ENCODE peak calls at places on chromosome 20, in eight cellular contexts. T, I, C, X, M, H, Q and D are unnamed samples.

GRCh38 chr20:38412877-38413577 is 22.1 kb downstream of the SNHG17 start:
- DNase-seq in T (no peak), I (peak; percentile 12), C (no peak), X (peak; percentile 74), M (no peak), H (peak; percentile 85), Q (no peak), D (no peak)

GRCh38 chr20:24832518-24832917 is 116.6 kb upstream of the CST7 start:
- DNase-seq in T (no peak), I (no peak), C (no peak), X (no peak), M (no peak), H (no peak), Q (no peak), D (no peak)

GRCh38 chr20:50496773-50497375 is 13.3 kb upstream of the PTPN1 start:
- DNase-seq in T (no peak), I (no peak), C (no peak), X (no peak), M (no peak), H (no peak), Q (no peak), D (peak; percentile 51)

GRCh38 chr20:43962518-43962917 is 47.9 kb downstream of the TOX2 start:
- DNase-seq in T (no peak), I (no peak), C (no peak), X (no peak), M (no peak), H (no peak), Q (no peak), D (no peak)

GRCh38 chr20:52340036-52340634 is 148.6 kb upstream of the ZFP64 start:
- DNase-seq in T (no peak), I (no peak), C (no peak), X (peak; percentile 1), M (no peak), H (no peak), Q (peak; percentile 49), D (peak; percentile 58)

GRCh38 chr20:5923493-5923892 is 26.8 kb downstream of the TRMT6 start:
- DNase-seq in T (no peak), I (no peak), C (no peak), X (no peak), M (no peak), H (no peak), Q (no peak), D (no peak)

GRCh38 chr20:8757146-8757545 is 311.7 kb upstream of the PLCB4 start:
- DNase-seq in T (no peak), I (no peak), C (no peak), X (peak; percentile 97), M (no peak), H (no peak), Q (no peak), D (peak; percentile 97)

GRCh38 chr20:36575066-36575743 is 1.8 kb downstream of the TGIF2 start:
- DNase-seq in T (peak; percentile 67), I (peak; percentile 34), C (peak; percentile 31), X (peak; percentile 40), M (no peak), H (peak; percentile 51), Q (peak; percentile 84), D (peak; percentile 77)

GRCh38 chr20:19964289-19965263 is 52.6 kb upstream of the NAA20 start:
- DNase-seq in T (peak; percentile 54), I (no peak), C (peak; percentile 7), X (peak; percentile 97), M (no peak), H (no peak), Q (peak; percentile 81), D (peak; percentile 96)

GRCh38 chr20:4681971-4682370 is 39.7 kb upstream of the PRND start:
- DNase-seq in T (no peak), I (no peak), C (no peak), X (peak; percentile 85), M (no peak), H (no peak), Q (no peak), D (peak; percentile 73)

GRCh38 chr20:19317240-19318069 is 105.0 kb downstream of the SLC24A3 start:
- DNase-seq in T (no peak), I (no peak), C (no peak), X (no peak), M (no peak), H (no peak), Q (no peak), D (peak; percentile 75)

GRCh38 chr20:18414140-18414539 is 52.7 kb downstream of the DZANK1 start:
- DNase-seq in T (no peak), I (no peak), C (no peak), X (no peak), M (no peak), H (no peak), Q (no peak), D (no peak)

GRCh38 chr20:63128367-63128766 is 87.6 kb downstream of the YTHDF1 start:
- DNase-seq in T (no peak), I (no peak), C (peak; percentile 1), X (no peak), M (no peak), H (no peak), Q (no peak), D (no peak)

GRCh38 chr20:13267231-13267630 is 46.2 kb downstream of the ISM1 start:
- DNase-seq in T (no peak), I (no peak), C (no peak), X (no peak), M (no peak), H (no peak), Q (no peak), D (no peak)

GRCh38 chr20:63497138-63497945 is 1.5 kb downstream of the EEF1A2 start:
- DNase-seq in T (no peak), I (no peak), C (no peak), X (no peak), M (no peak), H (no peak), Q (no peak), D (no peak)

GRCh38 chr20:52150440-52151258 is 40.9 kb downstream of the ZFP64 start:
- DNase-seq in T (no peak), I (no peak), C (peak; percentile 29), X (peak; percentile 54), M (no peak), H (peak; percentile 44), Q (peak; percentile 67), D (peak; percentile 58)

GRCh38 chr20:53550590-53551187 is 43.0 kb downstream of the ZNF217 start:
- DNase-seq in T (no peak), I (no peak), C (no peak), X (no peak), M (no peak), H (no peak), Q (no peak), D (no peak)

GRCh38 chr20:63058696-63059335 is 52.1 kb upstream of the BHLHE23 start:
- DNase-seq in T (no peak), I (no peak), C (no peak), X (no peak), M (no peak), H (no peak), Q (no peak), D (no peak)

GRCh38 chr20:58695084-58695722 is 2.6 kb downstream of the NPEPL1 start:
- DNase-seq in T (no peak), I (no peak), C (no peak), X (no peak), M (no peak), H (no peak), Q (no peak), D (no peak)